ENCODE peak calls at places on chromosomes 7 and 10, in five cellular contexts. One of them, this sample, is unnamed. For H3K4me1, the result is how much of the 10 kb centered on the place peaks cover.

GRCh38 chr10:1100691-1101368 is 44.6 kb downstream of the WDR37 start:
- DNase-seq in HepG2: no peak
- DNase-seq in transverse colon: no peak
- DNase-seq in esophagus muscularis mucosa: no peak
- DNase-seq in gastrocnemius medialis: no peak
- DNase-seq in this sample: no peak

GRCh38 chr10:79031723-79032122 is 37.0 kb upstream of the ZMIZ1 start:
- DNase-seq in HepG2: no peak
- DNase-seq in transverse colon: no peak
- DNase-seq in esophagus muscularis mucosa: no peak
- DNase-seq in gastrocnemius medialis: no peak
- DNase-seq in this sample: no peak

GRCh38 chr7:128161466-128162125 is 79.5 kb upstream of the LEP start:
- DNase-seq in HepG2: no peak
- DNase-seq in transverse colon: no peak
- DNase-seq in esophagus muscularis mucosa: peak
- DNase-seq in gastrocnemius medialis: no peak
- DNase-seq in this sample: no peak

GRCh38 chr10:68861253-68861652 is 33.9 kb downstream of the STOX1 start:
- DNase-seq in HepG2: no peak
- DNase-seq in transverse colon: no peak
- DNase-seq in esophagus muscularis mucosa: no peak
- DNase-seq in gastrocnemius medialis: no peak
- DNase-seq in this sample: no peak

GRCh38 chr7:29588212-29588611 is 24.6 kb downstream of the PRR15 start:
- DNase-seq in HepG2: no peak
- DNase-seq in transverse colon: peak
- DNase-seq in esophagus muscularis mucosa: no peak
- DNase-seq in gastrocnemius medialis: no peak
- DNase-seq in this sample: no peak

GRCh38 chr7:118179191-118179590 is 4.8 kb upstream of the LSM8 start:
- DNase-seq in HepG2: no peak
- DNase-seq in transverse colon: no peak
- DNase-seq in esophagus muscularis mucosa: no peak
- DNase-seq in gastrocnemius medialis: no peak
- DNase-seq in this sample: no peak

GRCh38 chr7:131212114-131212513 is 115.6 kb upstream of the MKLN1 start:
- DNase-seq in HepG2: no peak
- DNase-seq in transverse colon: no peak
- DNase-seq in esophagus muscularis mucosa: no peak
- DNase-seq in gastrocnemius medialis: no peak
- DNase-seq in this sample: no peak

GRCh38 chr10:128500642-128501041 is 374.4 kb upstream of the MKI67 start:
- DNase-seq in HepG2: no peak
- DNase-seq in transverse colon: no peak
- DNase-seq in esophagus muscularis mucosa: no peak
- DNase-seq in gastrocnemius medialis: no peak
- DNase-seq in this sample: no peak

GRCh38 chr7:98869374-98870070 is at the start of gene TMEM130:
- DNase-seq in HepG2: no peak
- DNase-seq in transverse colon: no peak
- DNase-seq in esophagus muscularis mucosa: no peak
- DNase-seq in gastrocnemius medialis: no peak
- DNase-seq in this sample: no peak

GRCh38 chr10:34319197-34319846 is 495.8 kb downstream of the PARD3 start:
- DNase-seq in HepG2: peak
- DNase-seq in transverse colon: peak
- DNase-seq in esophagus muscularis mucosa: no peak
- DNase-seq in gastrocnemius medialis: no peak
- DNase-seq in this sample: peak

GRCh38 chr7:116455499-116455898 is 44.0 kb upstream of the CAV2 start:
- DNase-seq in HepG2: no peak
- DNase-seq in transverse colon: no peak
- DNase-seq in esophagus muscularis mucosa: no peak
- DNase-seq in gastrocnemius medialis: no peak
- DNase-seq in this sample: no peak

GRCh38 chr10:122461729-122462532 is 578 bp downstream of the HTRA1 start:
- DNase-seq in HepG2: no peak
- DNase-seq in transverse colon: no peak
- DNase-seq in esophagus muscularis mucosa: no peak
- DNase-seq in gastrocnemius medialis: no peak
- DNase-seq in this sample: peak

GRCh38 chr7:18590259-18590658 is 94.7 kb downstream of the HDAC9 start:
- DNase-seq in HepG2: no peak
- DNase-seq in transverse colon: no peak
- DNase-seq in esophagus muscularis mucosa: no peak
- DNase-seq in gastrocnemius medialis: no peak
- DNase-seq in this sample: no peak

GRCh38 chr7:140010194-140010895 is 52.4 kb downstream of the PARP12 start:
- DNase-seq in HepG2: no peak
- DNase-seq in transverse colon: no peak
- DNase-seq in esophagus muscularis mucosa: no peak
- DNase-seq in gastrocnemius medialis: no peak
- DNase-seq in this sample: no peak

GRCh38 chr7:149856-150636 is 42.3 kb upstream of the FAM20C start:
- DNase-seq in HepG2: no peak
- DNase-seq in transverse colon: peak
- DNase-seq in esophagus muscularis mucosa: no peak
- DNase-seq in gastrocnemius medialis: peak
- DNase-seq in this sample: peak

GRCh38 chr10:120386896-120387295 is 70.1 kb upstream of the PLPP4 start:
- DNase-seq in HepG2: no peak
- DNase-seq in transverse colon: no peak
- DNase-seq in esophagus muscularis mucosa: no peak
- DNase-seq in gastrocnemius medialis: no peak
- DNase-seq in this sample: no peak

GRCh38 chr10:50937230-50937907 is 51.9 kb upstream of the A1CF start:
- DNase-seq in HepG2: peak
- DNase-seq in transverse colon: no peak
- DNase-seq in esophagus muscularis mucosa: no peak
- DNase-seq in gastrocnemius medialis: no peak
- DNase-seq in this sample: no peak

GRCh38 chr7:104196161-104196560 is 11.7 kb downstream of the ORC5 start:
- DNase-seq in HepG2: no peak
- DNase-seq in transverse colon: no peak
- DNase-seq in esophagus muscularis mucosa: no peak
- DNase-seq in gastrocnemius medialis: no peak
- DNase-seq in this sample: no peak

GRCh38 chr10:49539320-49539885 is 482 bp upstream of the ERCC6 start:
- DNase-seq in HepG2: peak
- DNase-seq in transverse colon: peak
- DNase-seq in esophagus muscularis mucosa: no peak
- DNase-seq in gastrocnemius medialis: no peak
- DNase-seq in this sample: peak

DNA sequence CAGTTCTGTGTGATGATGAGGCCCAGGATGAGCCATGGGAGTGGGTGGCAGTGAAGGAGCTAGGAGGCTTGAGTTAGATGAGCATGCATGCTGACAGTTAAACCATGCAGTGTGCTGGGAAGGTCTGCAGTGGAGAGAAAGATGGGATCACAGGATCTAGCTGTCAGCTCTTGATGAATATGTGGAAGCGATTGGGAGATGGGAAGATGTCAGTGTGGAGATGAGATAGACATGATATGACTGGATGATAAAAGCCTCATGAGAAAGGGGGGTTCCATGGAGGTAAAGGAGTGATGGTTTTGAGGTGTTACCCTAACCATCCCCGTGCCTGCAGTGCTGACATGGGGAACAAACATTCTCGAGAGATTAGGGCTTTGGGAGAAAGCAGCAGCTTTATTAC is 165.0 kb upstream of the CTBP2 start:
- DNase-seq in HepG2: no peak
- DNase-seq in transverse colon: no peak
- DNase-seq in esophagus muscularis mucosa: no peak
- DNase-seq in gastrocnemius medialis: no peak
- DNase-seq in this sample: no peak
- H3K4me1 ChIP-seq in HepG2: under half
- H3K4me1 ChIP-seq in transverse colon: under half
- H3K4me1 ChIP-seq in esophagus muscularis mucosa: under half
- H3K4me1 ChIP-seq in gastrocnemius medialis: under half
- H3K4me1 ChIP-seq in this sample: under half

DNA sequence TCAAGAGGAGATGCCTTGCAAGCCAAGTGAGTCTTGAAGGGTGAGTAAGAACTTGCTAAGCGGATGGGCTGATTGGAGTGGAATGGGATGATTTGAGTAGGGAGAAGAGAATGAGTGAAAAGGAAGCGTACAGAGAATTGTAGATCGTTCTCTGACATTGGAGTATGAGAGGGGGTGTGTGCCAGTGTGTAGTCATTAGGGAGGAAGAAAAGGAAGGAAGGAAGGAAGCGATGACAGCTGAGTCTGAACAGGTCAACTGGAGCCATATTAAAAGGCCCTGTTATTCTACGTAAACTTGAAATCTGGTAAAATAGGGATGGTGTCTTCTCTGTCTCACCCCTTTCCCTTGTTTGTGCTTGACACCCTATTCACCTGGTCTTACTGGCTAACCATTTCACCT is 55.1 kb downstream of the SLK start:
- DNase-seq in HepG2: no peak
- DNase-seq in transverse colon: no peak
- DNase-seq in esophagus muscularis mucosa: no peak
- DNase-seq in gastrocnemius medialis: no peak
- DNase-seq in this sample: no peak
- TF ChIP-seq POLR2A in HepG2: no peak
- TF ChIP-seq POLR2A in transverse colon: no peak
- TF ChIP-seq POLR2A in esophagus muscularis mucosa: no peak
- TF ChIP-seq POLR2A in gastrocnemius medialis: no peak
- TF ChIP-seq POLR2A in this sample: no peak

GRCh38 chr7:129862672-129863071 is 90.1 kb downstream of the UBE2H start:
- DNase-seq in HepG2: no peak
- DNase-seq in transverse colon: no peak
- DNase-seq in esophagus muscularis mucosa: no peak
- DNase-seq in gastrocnemius medialis: no peak
- DNase-seq in this sample: no peak
- H3K4me1 ChIP-seq in HepG2: under half
- H3K4me1 ChIP-seq in transverse colon: under half
- H3K4me1 ChIP-seq in esophagus muscularis mucosa: half or more
- H3K4me1 ChIP-seq in gastrocnemius medialis: half or more
- H3K4me1 ChIP-seq in this sample: under half

DNA sequence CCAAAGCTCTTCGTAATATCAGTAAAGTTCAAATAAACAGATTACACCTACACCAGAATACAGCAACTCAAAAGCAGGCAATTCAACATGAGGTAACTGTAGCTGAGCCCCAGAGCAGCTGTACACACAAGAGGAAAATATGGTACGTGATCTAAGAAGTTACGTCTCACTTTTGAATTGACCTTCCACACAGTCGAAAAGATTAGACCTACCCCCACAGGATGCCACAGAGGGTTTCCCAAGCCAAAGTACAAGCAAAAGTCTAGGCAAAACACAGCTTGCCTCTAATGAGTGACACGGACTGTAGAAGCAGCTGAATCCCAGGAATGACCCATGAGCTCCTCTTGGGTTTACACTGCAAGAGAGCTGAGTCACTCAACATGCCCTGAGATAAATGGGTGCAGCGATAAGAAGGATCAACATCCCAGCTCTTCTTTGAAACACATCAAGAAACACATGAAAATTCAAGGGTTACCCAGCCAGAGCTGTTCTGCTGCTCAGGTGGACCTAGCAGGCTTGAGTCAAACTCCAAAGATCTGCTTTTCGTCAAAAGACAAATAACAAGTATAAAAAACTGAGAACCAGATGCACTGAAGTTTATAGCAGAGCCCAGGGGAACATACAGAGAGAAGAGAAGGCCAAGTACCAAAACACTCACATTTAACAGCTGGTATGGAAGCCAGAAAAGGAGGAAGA is 9.7 kb downstream of the CREB3L2 start:
- DNase-seq in HepG2: peak
- DNase-seq in transverse colon: no peak
- DNase-seq in esophagus muscularis mucosa: no peak
- DNase-seq in gastrocnemius medialis: no peak
- DNase-seq in this sample: no peak
- TF ChIP-seq POLR2A in HepG2: no peak
- TF ChIP-seq POLR2A in transverse colon: no peak
- TF ChIP-seq POLR2A in esophagus muscularis mucosa: no peak
- TF ChIP-seq POLR2A in gastrocnemius medialis: no peak
- TF ChIP-seq POLR2A in this sample: no peak

DNA sequence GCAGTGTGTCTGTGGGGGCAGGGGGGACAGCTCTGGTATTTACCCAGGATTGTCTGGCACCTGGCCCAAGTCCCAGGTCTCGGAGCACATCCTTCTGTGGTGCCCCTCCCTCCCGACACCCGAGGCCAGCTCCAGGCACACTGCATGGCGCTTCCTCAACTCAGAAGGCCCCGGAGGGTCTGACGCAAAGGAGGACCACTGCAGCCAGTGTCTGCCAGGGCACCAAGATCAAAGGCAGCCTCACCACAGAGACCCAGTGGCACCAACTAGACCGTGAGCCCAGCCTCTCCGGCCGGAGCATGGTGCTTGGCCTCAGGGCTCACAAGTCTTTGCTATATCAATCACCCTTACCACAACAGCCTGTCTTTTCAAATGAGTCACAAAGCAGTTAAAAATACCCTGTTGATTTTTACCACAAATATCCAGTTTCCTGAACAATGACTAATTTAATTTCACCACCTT is 99.3 kb upstream of the DDC start:
- DNase-seq in HepG2: no peak
- DNase-seq in transverse colon: no peak
- DNase-seq in esophagus muscularis mucosa: no peak
- DNase-seq in gastrocnemius medialis: no peak
- DNase-seq in this sample: no peak
- H3K4me1 ChIP-seq in HepG2: under half
- H3K4me1 ChIP-seq in transverse colon: under half
- H3K4me1 ChIP-seq in esophagus muscularis mucosa: half or more
- H3K4me1 ChIP-seq in gastrocnemius medialis: half or more
- H3K4me1 ChIP-seq in this sample: under half

GRCh38 chr10:118712930-118713634 is 41.7 kb downstream of the CACUL1 start:
- DNase-seq in HepG2: no peak
- DNase-seq in transverse colon: no peak
- DNase-seq in esophagus muscularis mucosa: no peak
- DNase-seq in gastrocnemius medialis: no peak
- DNase-seq in this sample: no peak
- TF ChIP-seq POLR2A in HepG2: no peak
- TF ChIP-seq POLR2A in transverse colon: no peak
- TF ChIP-seq POLR2A in esophagus muscularis mucosa: no peak
- TF ChIP-seq POLR2A in gastrocnemius medialis: no peak
- TF ChIP-seq POLR2A in this sample: no peak

This sample was measured in prostate gland.